ENCODE peak calls at places on chromosomes 2 and 18, in six cellular contexts. One of them, this sample, is unnamed.

GRCh38 chr18:21305621-21306020 is 63.6 kb downstream of the GREB1L start:
- DNase-seq in A549: no peak
- DNase-seq in fibroblast of lung: no peak
- DNase-seq in cardiac muscle cell: no peak
- DNase-seq in PC-9: no peak
- DNase-seq in lower leg skin: no peak
- DNase-seq in this sample: no peak

GRCh38 chr2:99101697-99102096 is 39.8 kb upstream of the C2orf15 start:
- DNase-seq in PC-9: no peak
- DNase-seq in A549: no peak
- DNase-seq in cardiac muscle cell: no peak
- DNase-seq in fibroblast of lung: no peak
- DNase-seq in lower leg skin: no peak
- DNase-seq in this sample: no peak

GRCh38 chr18:69770206-69770605 is 177.5 kb downstream of the CD226 start:
- DNase-seq in PC-9: no peak
- DNase-seq in fibroblast of lung: no peak
- DNase-seq in A549: no peak
- DNase-seq in cardiac muscle cell: no peak
- DNase-seq in lower leg skin: no peak
- DNase-seq in this sample: no peak

GRCh38 chr18:76145968-76146367 is 349.1 kb downstream of the ZNF516 start:
- DNase-seq in A549: no peak
- DNase-seq in cardiac muscle cell: no peak
- DNase-seq in PC-9: no peak
- DNase-seq in fibroblast of lung: no peak
- DNase-seq in lower leg skin: no peak
- DNase-seq in this sample: no peak

GRCh38 chr2:74702001-74702715 is 48.1 kb downstream of the SEMA4F start:
- DNase-seq in lower leg skin: no peak
- DNase-seq in PC-9: no peak
- DNase-seq in A549: no peak
- DNase-seq in fibroblast of lung: no peak
- DNase-seq in cardiac muscle cell: no peak
- DNase-seq in this sample: no peak

GRCh38 chr2:196169521-196169920 is 1.9 kb downstream of the STK17B start:
- DNase-seq in cardiac muscle cell: no peak
- DNase-seq in lower leg skin: no peak
- DNase-seq in fibroblast of lung: no peak
- DNase-seq in PC-9: no peak
- DNase-seq in A549: no peak
- DNase-seq in this sample: no peak

GRCh38 chr2:238850096-238850495 is 2.2 kb downstream of the TWIST2 start:
- DNase-seq in lower leg skin: no peak
- DNase-seq in A549: no peak
- DNase-seq in cardiac muscle cell: no peak
- DNase-seq in fibroblast of lung: no peak
- DNase-seq in PC-9: no peak
- DNase-seq in this sample: no peak

GRCh38 chr2:149330127-149331022 is at the start of gene LYPD6:
- DNase-seq in lower leg skin: peak
- DNase-seq in fibroblast of lung: peak
- DNase-seq in A549: peak
- DNase-seq in PC-9: peak
- DNase-seq in cardiac muscle cell: peak
- DNase-seq in this sample: peak

GRCh38 chr2:34004936-34005335 is 405.8 kb upstream of the FAM98A start:
- DNase-seq in PC-9: no peak
- DNase-seq in cardiac muscle cell: no peak
- DNase-seq in fibroblast of lung: no peak
- DNase-seq in A549: no peak
- DNase-seq in lower leg skin: no peak
- DNase-seq in this sample: no peak

GRCh38 chr2:240916571-240917008 is 10.5 kb downstream of the CROCC2 start:
- DNase-seq in A549: peak
- DNase-seq in PC-9: peak
- DNase-seq in cardiac muscle cell: peak
- DNase-seq in lower leg skin: peak
- DNase-seq in fibroblast of lung: peak
- DNase-seq in this sample: peak

GRCh38 chr2:239773377-239774141 is 251.6 kb downstream of the NDUFA10 start:
- DNase-seq in lower leg skin: peak
- DNase-seq in PC-9: no peak
- DNase-seq in A549: no peak
- DNase-seq in cardiac muscle cell: no peak
- DNase-seq in fibroblast of lung: no peak
- DNase-seq in this sample: no peak

GRCh38 chr2:6445156-6445555 is 420.6 kb downstream of the CMPK2 start:
- DNase-seq in cardiac muscle cell: no peak
- DNase-seq in lower leg skin: no peak
- DNase-seq in fibroblast of lung: no peak
- DNase-seq in PC-9: no peak
- DNase-seq in A549: no peak
- DNase-seq in this sample: no peak

GRCh38 chr2:26011990-26012856 is 21.7 kb upstream of the RAB10 start:
- DNase-seq in cardiac muscle cell: peak
- DNase-seq in A549: peak
- DNase-seq in lower leg skin: no peak
- DNase-seq in PC-9: peak
- DNase-seq in fibroblast of lung: peak
- DNase-seq in this sample: no peak

GRCh38 chr2:598043-598802 is 79.0 kb downstream of the TMEM18 start:
- DNase-seq in A549: no peak
- DNase-seq in PC-9: no peak
- DNase-seq in cardiac muscle cell: no peak
- DNase-seq in fibroblast of lung: no peak
- DNase-seq in lower leg skin: peak
- DNase-seq in this sample: no peak

GRCh38 chr18:1094408-1094807 is 189.7 kb downstream of the ADCYAP1 start:
- DNase-seq in lower leg skin: no peak
- DNase-seq in A549: no peak
- DNase-seq in fibroblast of lung: peak
- DNase-seq in cardiac muscle cell: no peak
- DNase-seq in PC-9: no peak
- DNase-seq in this sample: no peak

GRCh38 chr2:234368861-234369261 is 128.0 kb downstream of the ARL4C start:
- DNase-seq in lower leg skin: peak
- DNase-seq in PC-9: peak
- DNase-seq in A549: peak
- DNase-seq in cardiac muscle cell: no peak
- DNase-seq in fibroblast of lung: peak
- DNase-seq in this sample: no peak

GRCh38 chr2:38697116-38697840 is 31.4 kb downstream of the GALM start:
- DNase-seq in lower leg skin: no peak
- DNase-seq in A549: no peak
- DNase-seq in PC-9: peak
- DNase-seq in cardiac muscle cell: no peak
- DNase-seq in fibroblast of lung: peak
- DNase-seq in this sample: no peak

GRCh38 chr2:7180641-7181370 is 263.6 kb downstream of the RNF144A start:
- DNase-seq in cardiac muscle cell: no peak
- DNase-seq in A549: peak
- DNase-seq in fibroblast of lung: peak
- DNase-seq in PC-9: no peak
- DNase-seq in lower leg skin: no peak
- DNase-seq in this sample: no peak

GRCh38 chr2:65349863-65350262 is 82.5 kb downstream of the SPRED2 start:
- DNase-seq in cardiac muscle cell: peak
- DNase-seq in PC-9: peak
- DNase-seq in fibroblast of lung: peak
- DNase-seq in lower leg skin: peak
- DNase-seq in A549: no peak
- DNase-seq in this sample: no peak

GRCh38 chr2:42205337-42205736 is 36.2 kb downstream of the EML4 start:
- DNase-seq in PC-9: no peak
- DNase-seq in fibroblast of lung: no peak
- DNase-seq in A549: no peak
- DNase-seq in cardiac muscle cell: no peak
- DNase-seq in lower leg skin: no peak
- DNase-seq in this sample: no peak
- TF ChIP-seq CTCF in PC-9: no peak
- TF ChIP-seq CTCF in fibroblast of lung: no peak
- TF ChIP-seq CTCF in A549: no peak
- TF ChIP-seq CTCF in cardiac muscle cell: no peak
- TF ChIP-seq CTCF in lower leg skin: no peak
- TF ChIP-seq CTCF in this sample: no peak

GRCh38 chr2:222919841-222920609 is 59.2 kb downstream of the ACSL3 start:
- DNase-seq in PC-9: peak
- DNase-seq in A549: no peak
- DNase-seq in fibroblast of lung: peak
- DNase-seq in lower leg skin: no peak
- DNase-seq in cardiac muscle cell: no peak
- DNase-seq in this sample: peak

GRCh38 chr2:222912776-222913175 is 51.9 kb downstream of the ACSL3 start:
- DNase-seq in A549: no peak
- DNase-seq in fibroblast of lung: no peak
- DNase-seq in PC-9: no peak
- DNase-seq in cardiac muscle cell: no peak
- DNase-seq in lower leg skin: no peak
- DNase-seq in this sample: no peak

GRCh38 chr2:222915092-222915957 is 54.5 kb downstream of the ACSL3 start:
- DNase-seq in fibroblast of lung: no peak
- DNase-seq in PC-9: no peak
- DNase-seq in lower leg skin: no peak
- DNase-seq in A549: no peak
- DNase-seq in cardiac muscle cell: no peak
- DNase-seq in this sample: no peak

GRCh38 chr2:222920657-222921186 is 59.9 kb downstream of the ACSL3 start:
- DNase-seq in fibroblast of lung: no peak
- DNase-seq in A549: no peak
- DNase-seq in cardiac muscle cell: no peak
- DNase-seq in lower leg skin: no peak
- DNase-seq in PC-9: no peak
- DNase-seq in this sample: no peak

DNA sequence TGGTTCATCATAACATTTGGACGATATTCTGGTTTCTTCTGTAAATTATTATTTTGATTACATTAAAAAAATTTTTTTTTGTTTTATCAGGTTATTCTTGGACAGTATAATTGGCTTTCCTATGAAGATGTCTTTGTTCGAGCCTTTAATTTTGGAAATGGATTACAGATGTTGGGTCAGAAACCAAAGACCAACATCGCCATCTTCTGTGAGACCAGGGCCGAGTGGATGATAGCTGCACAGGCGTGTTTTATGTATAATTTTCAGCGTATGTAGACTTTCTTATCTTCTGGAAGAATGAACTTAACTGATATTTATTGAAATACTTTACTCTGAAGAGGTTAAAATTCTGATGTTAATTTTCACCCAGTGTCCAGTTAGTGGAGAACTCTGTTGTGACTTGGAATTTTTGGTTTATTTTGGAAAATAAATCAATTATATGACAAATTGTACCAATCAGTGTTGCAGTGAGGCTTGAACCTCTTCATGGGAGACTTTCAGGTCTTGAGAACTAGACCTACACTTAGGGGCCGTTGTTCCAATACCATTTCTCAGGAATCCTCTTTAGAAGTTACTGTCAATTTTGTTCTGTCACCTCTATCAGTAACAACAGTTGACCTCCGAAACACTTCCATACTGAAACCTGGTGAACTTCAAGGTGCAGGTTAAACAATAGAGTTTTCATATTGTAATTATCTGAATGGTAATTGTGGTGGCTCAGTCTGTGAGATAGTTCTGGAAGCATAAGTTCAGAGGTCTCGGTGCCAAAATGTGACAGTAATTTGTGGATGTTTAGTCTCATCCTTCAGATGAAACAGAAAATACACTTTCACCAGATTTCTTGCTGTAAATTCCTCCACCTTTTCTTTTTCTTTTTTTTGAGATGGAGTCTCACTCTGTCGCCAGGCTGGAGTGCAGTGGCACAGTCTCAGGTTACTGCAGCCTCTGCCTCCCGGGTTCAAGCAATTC is 55.7 kb downstream of the ACSL3 start:
- DNase-seq in A549: no peak
- DNase-seq in PC-9: no peak
- DNase-seq in cardiac muscle cell: peak
- DNase-seq in fibroblast of lung: no peak
- DNase-seq in lower leg skin: no peak
- DNase-seq in this sample: no peak
- TF ChIP-seq CTCF in A549: peak
- TF ChIP-seq CTCF in PC-9: no peak
- TF ChIP-seq CTCF in cardiac muscle cell: peak
- TF ChIP-seq CTCF in fibroblast of lung: peak
- TF ChIP-seq CTCF in lower leg skin: no peak
- TF ChIP-seq CTCF in this sample: peak

GRCh38 chr2:125516496-125517109 is 1139.4 kb upstream of the GYPC start:
- DNase-seq in A549: no peak
- DNase-seq in cardiac muscle cell: peak
- DNase-seq in PC-9: no peak
- DNase-seq in lower leg skin: no peak
- DNase-seq in fibroblast of lung: no peak
- DNase-seq in this sample: no peak
- TF ChIP-seq CTCF in A549: no peak
- TF ChIP-seq CTCF in cardiac muscle cell: peak
- TF ChIP-seq CTCF in PC-9: peak
- TF ChIP-seq CTCF in lower leg skin: no peak
- TF ChIP-seq CTCF in fibroblast of lung: peak
- TF ChIP-seq CTCF in this sample: peak

GRCh38 chr18:34816183-34816582 is 106.1 kb downstream of the DTNA start:
- DNase-seq in A549: no peak
- DNase-seq in fibroblast of lung: no peak
- DNase-seq in PC-9: no peak
- DNase-seq in cardiac muscle cell: no peak
- DNase-seq in lower leg skin: no peak
- DNase-seq in this sample: no peak

GRCh38 chr18:34820360-34820759 is 110.3 kb downstream of the DTNA start:
- DNase-seq in cardiac muscle cell: no peak
- DNase-seq in PC-9: no peak
- DNase-seq in fibroblast of lung: no peak
- DNase-seq in A549: no peak
- DNase-seq in lower leg skin: no peak
- DNase-seq in this sample: no peak

GRCh38 chr18:34817636-34818035 is 107.5 kb downstream of the DTNA start:
- DNase-seq in PC-9: no peak
- DNase-seq in A549: no peak
- DNase-seq in fibroblast of lung: no peak
- DNase-seq in lower leg skin: no peak
- DNase-seq in cardiac muscle cell: no peak
- DNase-seq in this sample: no peak

GRCh38 chr18:34818069-34818468 is 108.0 kb downstream of the DTNA start:
- DNase-seq in fibroblast of lung: no peak
- DNase-seq in cardiac muscle cell: no peak
- DNase-seq in lower leg skin: no peak
- DNase-seq in A549: no peak
- DNase-seq in PC-9: no peak
- DNase-seq in this sample: no peak

DNA sequence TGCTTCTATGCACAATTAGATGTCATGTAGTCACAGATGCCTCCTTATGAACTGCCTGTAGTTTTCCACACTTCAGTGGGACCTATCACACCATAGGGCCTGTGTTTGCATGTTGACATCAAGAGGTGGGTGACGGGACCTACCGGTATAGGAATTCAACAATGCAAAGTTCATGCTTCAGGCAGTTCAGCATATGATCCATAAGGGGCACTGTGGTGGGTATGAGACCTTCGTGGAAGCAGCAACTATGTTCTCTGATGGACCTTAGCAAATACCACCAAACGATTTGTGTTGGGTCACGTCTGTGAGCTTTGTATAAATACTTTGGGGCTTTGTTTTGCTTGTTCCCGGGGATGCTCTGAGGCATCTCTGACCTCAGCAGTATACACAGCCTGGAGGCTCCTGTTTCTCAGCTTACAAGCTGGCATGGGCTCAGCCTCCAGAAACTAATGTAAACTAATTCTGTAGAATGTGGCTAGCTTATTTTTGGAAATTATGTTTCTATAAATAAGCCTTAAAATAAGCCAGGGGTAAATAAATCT is 111.6 kb downstream of the DTNA start:
- DNase-seq in A549: no peak
- DNase-seq in cardiac muscle cell: no peak
- DNase-seq in lower leg skin: no peak
- DNase-seq in fibroblast of lung: no peak
- DNase-seq in PC-9: no peak
- DNase-seq in this sample: no peak
- TF ChIP-seq CTCF in A549: no peak
- TF ChIP-seq CTCF in cardiac muscle cell: no peak
- TF ChIP-seq CTCF in lower leg skin: no peak
- TF ChIP-seq CTCF in fibroblast of lung: peak
- TF ChIP-seq CTCF in PC-9: no peak
- TF ChIP-seq CTCF in this sample: peak